ENCODE peak calls at places on chromosomes 5 and 9, in five cellular contexts. J, Y, D, C and L are unnamed samples.

GRCh38 chr9:21553441-21553840 is 71.3 kb upstream of the IFNE start:
- DNase-seq in J (no peak), Y (no peak), D (no peak), C (no peak), L (no peak)

GRCh38 chr5:10671041-10672008 is 89.7 kb downstream of the DAP start:
- DNase-seq in J (no peak), Y (no peak), D (peak; percentile 57), C (no peak), L (no peak)

GRCh38 chr9:136949817-136950655 is 2.0 kb upstream of the LCN12 start:
- DNase-seq in J (peak; percentile 96), Y (peak; percentile 93), D (peak; percentile 83), C (peak; percentile 100), L (peak; percentile 70)

GRCh38 chr9:87497604-87498045 is at the start of gene DAPK1:
- DNase-seq in J (peak; percentile 84), Y (no peak), D (peak; percentile 66), C (peak; percentile 87), L (no peak)

GRCh38 chr9:135736979-135737839 is 35.2 kb downstream of the KCNT1 start:
- DNase-seq in J (no peak), Y (no peak), D (no peak), C (no peak), L (no peak)

GRCh38 chr5:149310947-149311675 is 34.2 kb upstream of the GRPEL2 start:
- DNase-seq in J (no peak), Y (no peak), D (peak; percentile 92), C (no peak), L (peak; percentile 47)

GRCh38 chr5:52580921-52581320 is 206.8 kb upstream of the ITGA1 start:
- DNase-seq in J (no peak), Y (no peak), D (peak; percentile 5), C (no peak), L (peak; percentile 35)

GRCh38 chr9:80504525-80505235 is 932.9 kb downstream of the TLE4 start:
- DNase-seq in J (no peak), Y (no peak), D (no peak), C (no peak), L (no peak)

GRCh38 chr9:36037580-36038169 is 962 bp downstream of the RECK start:
- DNase-seq in J (no peak), Y (no peak), D (peak; percentile 29), C (no peak), L (no peak)

GRCh38 chr9:109143881-109144562 is 23.0 kb downstream of the FRRS1L start:
- DNase-seq in J (no peak), Y (no peak), D (peak; percentile 24), C (peak; percentile 61), L (peak; percentile 35)

GRCh38 chr5:10699987-10700386 is 61.0 kb downstream of the DAP start:
- DNase-seq in J (no peak), Y (no peak), D (no peak), C (peak; percentile 74), L (no peak)

GRCh38 chr5:131242728-131243255 is 21.1 kb upstream of the CDC42SE2 start:
- DNase-seq in J (no peak), Y (no peak), D (peak; percentile 49), C (no peak), L (peak; percentile 95)

GRCh38 chr9:121640076-121640475 is 11.4 kb upstream of the DAB2IP start:
- DNase-seq in J (peak; percentile 68), Y (no peak), D (peak; percentile 27), C (peak; percentile 61), L (no peak)

GRCh38 chr9:123316053-123316718 is 39.8 kb upstream of the CRB2 start:
- DNase-seq in J (no peak), Y (no peak), D (no peak), C (no peak), L (no peak)

GRCh38 chr9:35552376-35552775 is 52.7 kb upstream of the TESK1 start:
- DNase-seq in J (no peak), Y (no peak), D (no peak), C (no peak), L (no peak)

GRCh38 chr5:87340716-87341115 is 72.0 kb downstream of the CCNH start:
- DNase-seq in J (no peak), Y (no peak), D (no peak), C (peak; percentile 14), L (no peak)

GRCh38 chr5:111984044-111984443 is 227.1 kb upstream of the NREP start:
- DNase-seq in J (no peak), Y (no peak), D (peak; percentile 88), C (peak; percentile 57), L (peak; percentile 82)

GRCh38 chr9:38205279-38205678 is 136.3 kb upstream of the SHB start:
- DNase-seq in J (no peak), Y (no peak), D (no peak), C (no peak), L (peak; percentile 8)

GRCh38 chr5:153546566-153546965 is 56.1 kb downstream of the GRIA1 start:
- DNase-seq in J (no peak), Y (no peak), D (peak; percentile 74), C (no peak), L (peak; percentile 23)

GRCh38 chr5:60196382-60197113 is 303.0 kb upstream of the PDE4D start:
- DNase-seq in J (no peak), Y (no peak), D (peak; percentile 85), C (no peak), L (peak; percentile 84)

GRCh38 chr5:88833371-88834107 is 49.4 kb downstream of the MEF2C start:
- DNase-seq in J (no peak), Y (peak; percentile 85), D (peak; percentile 86), C (no peak), L (peak; percentile 20)

GRCh38 chr5:78537821-78538220 is 110.8 kb downstream of the LHFPL2 start:
- DNase-seq in J (no peak), Y (peak; percentile 46), D (peak; percentile 80), C (peak; percentile 56), L (peak; percentile 65)

GRCh38 chr5:2299388-2300220 is 416.9 kb upstream of the IRX4 start:
- DNase-seq in J (no peak), Y (peak; percentile 62), D (no peak), C (no peak), L (no peak)

GRCh38 chr5:2300861-2301610 is 418.3 kb upstream of the IRX4 start:
- DNase-seq in J (no peak), Y (peak; percentile 49), D (no peak), C (no peak), L (no peak)

GRCh38 chr5:2300421-2300820 is 417.7 kb upstream of the IRX4 start:
- DNase-seq in J (no peak), Y (no peak), D (no peak), C (no peak), L (no peak)

GRCh38 chr5:2303391-2304100 is 420.8 kb upstream of the IRX4 start:
- DNase-seq in J (no peak), Y (peak; percentile 46), D (no peak), C (no peak), L (no peak)

DNA sequence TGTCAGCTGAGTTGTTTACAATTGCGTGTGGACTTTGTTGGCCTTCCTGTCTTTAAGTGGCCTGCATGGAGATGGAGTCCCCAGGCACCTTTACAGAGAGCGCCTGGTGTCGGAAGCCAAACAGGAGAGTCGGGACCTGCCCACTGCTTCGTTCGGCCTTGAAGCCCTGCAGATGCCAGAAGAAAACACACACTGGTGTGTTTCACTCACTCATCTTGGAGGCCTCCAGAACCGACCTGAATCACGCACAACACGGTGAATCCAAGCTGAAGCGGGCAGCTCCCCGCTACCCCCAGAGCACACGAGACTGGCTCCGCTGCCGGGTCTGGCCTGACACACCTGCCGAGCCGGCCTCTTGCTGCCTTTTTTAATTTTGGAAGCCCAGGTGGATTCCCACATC is 419.4 kb upstream of the IRX4 start:
- DNase-seq in J (no peak), Y (peak; percentile 41), D (no peak), C (no peak), L (no peak)
- TF ChIP-seq CTCF in J (no peak), Y (no peak), D (no peak), C (no peak), L (no peak)

GRCh38 chr9:100028201-100028784 is 70.5 kb downstream of the ERP44 start:
- DNase-seq in J (peak; percentile 79), Y (peak; percentile 70), D (peak; percentile 87), C (peak; percentile 37), L (peak; percentile 64)
- TF ChIP-seq CTCF in J (peak; percentile 72), Y (peak; percentile 71), D (peak; percentile 99), C (peak; percentile 90), L (peak; percentile 93)

GRCh38 chr9:134642385-134643181 is 980 bp downstream of the COL5A1 start:
- DNase-seq in J (peak; percentile 22), Y (peak; percentile 85), D (peak; percentile 87), C (no peak), L (peak; percentile 79)

GRCh38 chr9:134639994-134640393 is 1.6 kb upstream of the COL5A1 start:
- DNase-seq in J (no peak), Y (no peak), D (no peak), C (no peak), L (no peak)

GRCh38 chr9:134640491-134641172 is 971 bp upstream of the COL5A1 start:
- DNase-seq in J (no peak), Y (no peak), D (no peak), C (no peak), L (no peak)

GRCh38 chr9:134641989-134642384 is 384 bp downstream of the COL5A1 start:
- DNase-seq in J (no peak), Y (no peak), D (no peak), C (no peak), L (no peak)

DNA sequence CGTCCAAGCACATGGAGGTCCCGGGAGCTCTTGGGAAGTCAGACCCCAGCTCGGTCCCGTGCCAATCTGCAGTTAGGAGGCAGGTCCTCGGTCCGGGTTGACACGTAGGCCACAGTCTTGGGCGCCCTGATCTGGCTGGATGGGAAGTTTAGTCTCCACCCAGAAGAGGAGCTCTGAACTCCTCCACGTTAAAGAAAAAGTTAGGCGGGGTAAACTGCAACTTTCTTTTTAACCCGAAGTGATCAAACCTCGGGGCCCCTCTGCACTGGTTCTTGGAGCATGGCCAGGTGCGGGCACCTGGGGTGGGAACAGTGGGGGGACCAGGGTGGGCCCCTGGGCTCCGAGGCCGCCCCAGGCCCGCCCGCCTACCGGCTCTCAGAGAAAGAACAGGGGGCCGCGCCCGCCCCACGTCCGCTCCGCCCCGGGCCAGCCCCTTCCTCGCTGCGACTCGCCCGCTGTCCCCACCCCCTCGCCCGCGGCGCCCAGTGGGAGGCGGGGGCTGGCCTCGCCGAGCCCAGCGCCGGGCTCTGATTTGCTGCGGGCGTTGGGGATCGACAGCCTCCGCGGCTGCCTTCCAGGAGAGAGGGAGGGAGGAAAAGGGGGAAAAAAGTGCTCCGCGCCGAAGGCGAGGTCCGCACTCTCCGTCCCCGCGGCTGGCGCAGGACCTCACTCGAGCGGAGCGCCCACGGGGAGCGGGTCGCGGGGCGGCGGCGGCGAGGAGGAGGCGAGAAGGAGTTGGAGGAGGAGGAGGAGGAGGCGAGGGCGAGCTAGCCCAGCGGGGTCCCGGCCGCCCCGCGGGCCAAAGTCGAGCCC is at the start of gene COL5A1:
- DNase-seq in J (peak; percentile 68), Y (peak; percentile 95), D (peak; percentile 96), C (no peak), L (peak; percentile 92)
- TF ChIP-seq CTCF in J (no peak), Y (no peak), D (no peak), C (no peak), L (peak; percentile 57)

GRCh38 chr5:93583525-93583798 is 440 bp downstream of the NR2F1 start:
- DNase-seq in J (no peak), Y (no peak), D (no peak), C (no peak), L (no peak)

GRCh38 chr5:93584531-93585053 is 1.6 kb downstream of the NR2F1 start:
- DNase-seq in J (no peak), Y (no peak), D (no peak), C (no peak), L (no peak)

GRCh38 chr5:93585054-93585751 is 2.2 kb downstream of the NR2F1 start:
- DNase-seq in J (peak; percentile 54), Y (no peak), D (no peak), C (no peak), L (no peak)

GRCh38 chr5:93582677-93583524 is at the start of gene NR2F1:
- DNase-seq in J (peak; percentile 75), Y (no peak), D (peak; percentile 100), C (peak; percentile 47), L (peak; percentile 94)

GRCh38 chr5:93583799-93584530 is 943 bp downstream of the NR2F1 start:
- DNase-seq in J (peak; percentile 60), Y (no peak), D (peak; percentile 76), C (peak; percentile 49), L (peak; percentile 46)
- TF ChIP-seq CTCF in J (no peak), Y (no peak), D (no peak), C (no peak), L (no peak)